ENCODE peak calls at places on chromosomes 7 and 10, in four cellular contexts. Q is stomach; T is T-helper 2 cell treated with Interferon-gamma antibody and Interleukin-4, amounts not matched to agents 5 μg/mL and 100 μg/mL, for 36 hours; N is GM12878. G is an unnamed sample.

GRCh38 chr7:98879198-98879988 is 1.1 kb downstream of the TRRAP start:
- DNase-seq in T (peak; percentile 56), N (peak; percentile 32), Q (no peak), G (no peak)

GRCh38 chr10:109743141-109744120 is 179.9 kb downstream of the XPNPEP1 start:
- DNase-seq in N (no peak), Q (no peak), T (no peak), G (no peak)

GRCh38 chr7:12765431-12766100 is 78.1 kb downstream of the ARL4A start:
- DNase-seq in N (no peak), Q (no peak), T (no peak), G (no peak)

GRCh38 chr10:31479752-31480151 is 160.7 kb downstream of the ZEB1 start:
- DNase-seq in N (no peak), T (no peak), Q (no peak), G (no peak)

GRCh38 chr10:60390224-60390626 is 550 bp upstream of the ANK3 start:
- DNase-seq in Q (no peak), T (no peak), N (no peak), G (no peak)

GRCh38 chr10:30818854-30819253 is 189.3 kb upstream of the LYZL2 start:
- DNase-seq in N (no peak), T (no peak), Q (no peak), G (no peak)

GRCh38 chr10:59536576-59537014 is 173.1 kb downstream of the SLC16A9 start:
- DNase-seq in T (no peak), N (no peak), Q (no peak), G (no peak)

GRCh38 chr10:119139464-119140067 is 25.9 kb downstream of the SFXN4 start:
- DNase-seq in T (peak; percentile 32), Q (peak; percentile 31), N (no peak), G (no peak)

GRCh38 chr7:44674381-44674780 is 68.0 kb downstream of the OGDH start:
- DNase-seq in T (no peak), N (no peak), Q (no peak), G (no peak)

GRCh38 chr7:70177166-70177565 is 578.9 kb downstream of the AUTS2 start:
- DNase-seq in T (no peak), N (no peak), Q (no peak), G (no peak)

GRCh38 chr7:40700653-40701475 is 566.1 kb downstream of the SUGCT start:
- DNase-seq in Q (no peak), N (no peak), T (peak; percentile 23), G (no peak)

G was measured in NCI-H748 treated with DMSO at 0.1 percent for 48 hours.